ENCODE peak calls at places on chromosomes 7 and 10, in nine cellular contexts. D is A549, Q is fibroblast of pulmonary artery, K is astrocyte of the spinal cord, T is GM12865, Z is cardiac muscle cell, S is NB4, O is HFF-Myc, M is hepatocyte. E is an unnamed sample.

GRCh38 chr7:101743241-101743994 is 74.0 kb upstream of the CUX1 start:
- DNase-seq in D (peak), Q (peak), Z (peak), K (peak), O (no peak), S (peak), M (peak), T (peak), E (peak)

GRCh38 chr7:9407816-9408215 is 974.4 kb downstream of the NXPH1 start:
- DNase-seq in Z (no peak), Q (peak), K (peak), M (no peak), O (no peak), D (no peak), T (no peak), S (peak), E (peak)

GRCh38 chr10:127576011-127576410 is 26.9 kb downstream of the NPS start:
- DNase-seq in T (no peak), S (no peak), O (no peak), D (no peak), M (no peak), K (no peak), Z (no peak), Q (no peak), E (no peak)

GRCh38 chr10:101536800-101537199 is 51.3 kb downstream of the POLL start:
- DNase-seq in K (no peak), Z (peak), O (peak), S (peak), M (no peak), D (peak), T (peak), Q (peak), E (no peak)

GRCh38 chr7:87866089-87866488 is 10.1 kb downstream of the SLC25A40 start:
- DNase-seq in O (no peak), Q (no peak), Z (no peak), T (no peak), M (no peak), D (no peak), K (no peak), S (no peak), E (no peak)

GRCh38 chr7:80858141-80858903 is 60.5 kb downstream of the SEMA3C start:
- DNase-seq in O (no peak), Z (no peak), M (peak), S (no peak), T (peak), Q (peak), K (peak), D (no peak), E (no peak)

GRCh38 chr7:43553999-43554398 is 28.9 kb upstream of the STK17A start:
- DNase-seq in D (no peak), M (no peak), K (peak), S (peak), Q (peak), T (no peak), Z (no peak), O (no peak), E (no peak)

GRCh38 chr7:33128631-33128989 is 754 bp upstream of the BBS9 start:
- DNase-seq in K (no peak), T (no peak), Q (no peak), O (no peak), Z (no peak), S (no peak), D (no peak), M (no peak), E (no peak)

GRCh38 chr10:80485410-80486135 is 31.5 kb downstream of the TSPAN14 start:
- DNase-seq in D (no peak), K (no peak), S (peak), T (no peak), M (no peak), Z (no peak), Q (no peak), O (no peak), E (no peak)

GRCh38 chr10:8618834-8619233 is 564.3 kb downstream of the GATA3 start:
- DNase-seq in S (no peak), K (no peak), M (no peak), O (no peak), D (peak), Z (no peak), T (no peak), Q (no peak), E (no peak)

GRCh38 chr10:13219685-13220670 is 14.2 kb downstream of the UCMA start:
- DNase-seq in M (peak), O (peak), S (peak), D (peak), T (peak), Q (peak), K (peak), Z (no peak), E (no peak)

GRCh38 chr7:117771756-117772155 is 101.5 kb downstream of the CTTNBP2 start:
- DNase-seq in Z (no peak), D (no peak), M (no peak), S (no peak), Q (no peak), K (no peak), O (no peak), T (no peak), E (no peak)

GRCh38 chr10:70272925-70273316 is 10.9 kb downstream of the NPFFR1 start:
- DNase-seq in O (no peak), K (no peak), Z (no peak), S (peak), Q (peak), M (no peak), D (peak), T (peak), E (no peak)

GRCh38 chr7:157930441-157930840 is 593.6 kb downstream of the DNAJB6 start:
- DNase-seq in Z (no peak), O (no peak), K (no peak), D (no peak), S (no peak), Q (no peak), T (no peak), M (no peak), E (no peak)

GRCh38 chr10:110413903-110414562 is 83.7 kb upstream of the DUSP5 start:
- DNase-seq in Q (no peak), Z (peak), S (peak), K (no peak), T (no peak), M (no peak), O (no peak), D (no peak), E (no peak)

GRCh38 chr10:95333997-95334792 is 43.4 kb upstream of the PDLIM1 start:
- DNase-seq in K (peak), O (peak), Q (peak), D (peak), S (no peak), M (no peak), T (no peak), Z (no peak), E (peak)
- H3K4me3 ChIP-seq in K (no peak), O (no peak), Q (no peak), D (no peak), S (no peak), M (no peak), T (no peak), Z (no peak), E (no peak)

DNA sequence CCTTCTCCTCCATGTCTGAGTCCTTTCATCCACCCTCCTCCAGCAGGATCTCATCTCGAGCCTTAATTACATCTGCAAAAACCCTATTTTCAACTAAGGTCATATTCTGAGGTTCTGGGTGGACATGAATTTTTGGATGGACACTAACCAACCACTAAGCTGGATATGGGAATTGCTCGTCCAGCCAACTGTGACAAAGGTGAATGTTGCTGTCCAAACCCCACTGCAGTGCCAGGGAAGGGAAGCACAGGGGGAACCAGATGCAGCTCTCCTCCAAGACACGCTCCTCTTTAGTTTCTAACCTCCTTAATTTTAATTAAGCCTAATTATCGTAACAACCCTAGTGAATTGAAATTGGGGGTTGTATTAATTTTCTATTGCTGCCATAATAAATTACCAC is 65.1 kb upstream of the EBF3 start:
- DNase-seq in O (no peak), S (no peak), Q (no peak), T (no peak), M (no peak), Z (no peak), K (no peak), D (no peak), E (no peak)
- H3K4me3 ChIP-seq in O (no peak), S (no peak), Q (no peak), T (no peak), M (no peak), Z (no peak), K (no peak), D (no peak), E (no peak)

DNA sequence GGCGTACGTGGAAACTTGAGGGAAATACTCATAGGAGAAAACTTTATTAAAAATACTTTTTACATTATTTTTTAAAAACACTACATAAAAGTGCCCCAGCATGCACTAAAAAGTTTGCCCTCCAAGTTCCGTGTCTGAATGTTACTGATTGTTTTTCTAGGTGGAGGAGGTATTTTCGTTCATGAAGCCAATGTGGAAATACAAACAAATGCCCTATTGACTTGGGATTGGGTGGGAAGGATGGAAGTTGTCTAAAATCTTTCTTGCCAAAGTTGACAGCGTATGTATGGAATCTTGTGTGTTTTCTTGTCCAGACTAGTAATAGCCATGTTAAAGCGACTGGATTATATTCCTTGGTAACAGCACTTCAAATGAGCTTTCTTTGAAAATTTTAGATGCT is 1.2 kb downstream of the PROSER2 start:
- DNase-seq in Q (peak), O (no peak), Z (no peak), M (no peak), D (no peak), T (no peak), S (no peak), K (peak), E (no peak)
- H3K4me3 ChIP-seq in Q (peak), O (no peak), Z (peak), M (peak), D (peak), T (no peak), S (no peak), K (peak), E (peak)

GRCh38 chr7:71206183-71206582 is 74.2 kb downstream of the GALNT17 start:
- DNase-seq in Z (no peak), M (no peak), S (no peak), D (no peak), T (no peak), Q (no peak), K (no peak), O (no peak), E (no peak)
- H3K4me3 ChIP-seq in Z (no peak), M (no peak), S (no peak), D (no peak), T (no peak), Q (no peak), K (no peak), O (no peak), E (no peak)

GRCh38 chr7:712601-713457 is 13.7 kb upstream of the DNAAF5 start:
- DNase-seq in D (no peak), Q (no peak), O (no peak), S (no peak), Z (no peak), K (no peak), T (no peak), M (no peak), E (no peak)
- H3K4me3 ChIP-seq in D (no peak), Q (no peak), O (no peak), S (no peak), Z (peak), K (peak), T (no peak), M (no peak), E (peak)